ENCODE peak calls at places on chromosomes 2 and 18, in ten cellular contexts. L is transverse colon, W is heart left ventricle, A is A549, B is K562, F is lower lobe of right lung, G is mammary epithelial cell, O is SJCRH30, Z is PC-3, M is uterus. C is an unnamed sample. For H3K4me1, the result is how much of the 10 kb centered on the place peaks cover.

GRCh38 chr2:40384714-40385113 is 67.2 kb downstream of the SLC8A1 start:
- DNase-seq in G (peak), W (no peak), A (no peak), Z (peak), B (no peak), O (no peak), F (no peak), M (no peak), L (no peak), C (no peak)

GRCh38 chr2:231919341-231920035 is 6.7 kb downstream of the NPPC start:
- DNase-seq in M (no peak), B (no peak), L (no peak), W (no peak), G (no peak), Z (no peak), F (peak), A (no peak), O (no peak), C (no peak)

GRCh38 chr2:49288113-49288710 is 133.9 kb upstream of the FSHR start:
- DNase-seq in O (no peak), L (no peak), G (no peak), Z (no peak), W (no peak), A (no peak), M (no peak), B (no peak), F (no peak), C (no peak)

GRCh38 chr2:36449213-36449612 is 93.6 kb downstream of the CRIM1 start:
- DNase-seq in G (no peak), B (no peak), A (no peak), Z (no peak), L (no peak), F (no peak), W (no peak), O (no peak), M (no peak), C (no peak)

GRCh38 chr18:55321268-55322175 is 266.5 kb downstream of the TCF4 start:
- DNase-seq in Z (peak), L (peak), G (peak), B (no peak), M (peak), A (peak), F (peak), W (peak), O (peak), C (peak)

GRCh38 chr2:216315817-216316603 is 56.3 kb downstream of the MARCHF4 start:
- DNase-seq in L (no peak), A (peak), O (no peak), M (no peak), G (peak), F (no peak), Z (peak), W (no peak), B (no peak), C (no peak)

GRCh38 chr18:44804033-44804432 is 123.3 kb downstream of the SETBP1 start:
- DNase-seq in O (no peak), A (no peak), L (no peak), M (no peak), G (no peak), Z (no peak), W (no peak), B (no peak), F (no peak), C (no peak)

GRCh38 chr2:14524803-14525080 is 107.8 kb upstream of the LRATD1 start:
- DNase-seq in F (no peak), M (no peak), B (no peak), Z (peak), A (no peak), G (peak), L (no peak), O (no peak), W (no peak), C (no peak)

GRCh38 chr2:170770304-170771048 is at the start of gene ERICH2:
- DNase-seq in G (peak), W (peak), M (peak), L (peak), F (peak), B (peak), O (peak), Z (peak), A (peak), C (no peak)

GRCh38 chr18:48891721-48892120 is 59.0 kb downstream of the SMAD7 start:
- DNase-seq in M (no peak), F (no peak), A (no peak), O (no peak), L (no peak), G (no peak), B (no peak), W (no peak), Z (no peak), C (no peak)

GRCh38 chr2:122244830-122245229 is 489.4 kb downstream of the TSN start:
- DNase-seq in Z (no peak), F (no peak), M (no peak), B (no peak), L (no peak), G (no peak), A (no peak), W (no peak), O (no peak), C (no peak)

GRCh38 chr2:37181726-37182684 is 6.5 kb downstream of the SULT6B1 start:
- DNase-seq in F (no peak), Z (no peak), W (no peak), G (peak), A (no peak), O (peak), M (no peak), L (no peak), B (no peak), C (no peak)

GRCh38 chr2:74941284-74941683 is 17.2 kb upstream of the POLE4 start:
- DNase-seq in O (no peak), F (no peak), B (no peak), A (no peak), M (no peak), G (no peak), L (no peak), Z (no peak), W (no peak), C (no peak)

GRCh38 chr2:39608690-39609457 is 56.8 kb upstream of the TMEM178A start:
- DNase-seq in W (no peak), O (no peak), G (no peak), M (no peak), L (no peak), Z (no peak), B (no peak), A (no peak), F (no peak), C (no peak)

DNA sequence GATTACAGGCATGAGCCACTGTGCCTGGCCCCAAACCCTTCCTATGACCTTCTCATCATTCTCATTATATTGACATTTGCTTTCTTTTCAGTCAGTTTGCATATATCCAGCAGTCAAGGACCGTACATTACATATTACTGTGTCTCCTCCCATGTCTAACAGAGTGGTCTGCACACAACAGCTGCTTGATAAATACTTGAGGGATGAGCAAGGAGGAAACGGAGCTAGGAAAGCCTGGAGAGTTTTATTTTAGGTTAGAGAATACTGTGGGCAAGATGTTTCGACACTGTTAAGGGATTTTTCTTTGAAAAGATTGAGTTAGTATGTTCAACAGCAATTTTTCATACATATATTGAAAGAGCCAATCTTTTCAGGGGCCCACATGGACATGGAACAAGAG is 76.2 kb upstream of the CHRNA1 start:
- DNase-seq in F (no peak), Z (no peak), B (no peak), W (no peak), M (no peak), A (no peak), G (no peak), L (no peak), O (peak), C (no peak)
- H3K4me1 ChIP-seq in F (under half), Z (under half), B (under half), W (under half), M (under half), A (under half), G (under half), L (under half), O (half or more), C (under half)

GRCh38 chr2:128367601-128368359 is 49.1 kb upstream of the HS6ST1 start:
- DNase-seq in W (no peak), L (no peak), M (peak), A (no peak), B (no peak), G (no peak), O (no peak), F (no peak), Z (no peak), C (no peak)

GRCh38 chr2:128369626-128370467 is 51.2 kb upstream of the HS6ST1 start:
- DNase-seq in W (no peak), M (peak), O (no peak), G (no peak), F (no peak), B (no peak), Z (no peak), L (no peak), A (no peak), C (no peak)

GRCh38 chr2:128369126-128369555 is 50.5 kb upstream of the HS6ST1 start:
- DNase-seq in Z (no peak), L (no peak), G (no peak), M (peak), W (no peak), A (no peak), O (peak), B (no peak), F (no peak), C (no peak)

GRCh38 chr2:128366746-128367511 is 48.3 kb upstream of the HS6ST1 start:
- DNase-seq in W (no peak), A (no peak), M (peak), O (peak), G (no peak), L (no peak), F (no peak), Z (no peak), B (no peak), C (no peak)

GRCh38 chr2:128368437-128369125 is 49.9 kb upstream of the HS6ST1 start:
- DNase-seq in A (no peak), F (no peak), O (no peak), M (peak), Z (no peak), L (no peak), W (no peak), G (peak), B (no peak), C (no peak)
- H3K27ac ChIP-seq in A (no peak), F (no peak), O (no peak), M (no peak), Z (no peak), L (no peak), W (no peak), G (no peak), B (no peak), C (no peak)

GRCh38 chr2:192535956-192536685 is 341.4 kb upstream of the TMEFF2 start:
- DNase-seq in L (no peak), Z (no peak), O (no peak), W (no peak), F (no peak), M (no peak), A (no peak), B (no peak), G (no peak), C (no peak)
- H3K4me1 ChIP-seq in L (under half), Z (under half), O (under half), W (under half), F (under half), M (under half), A (under half), B (under half), G (under half), C (under half)

GRCh38 chr2:28414583-28414982 is 21.9 kb downstream of the FOSL2 start:
- DNase-seq in G (no peak), M (no peak), L (no peak), Z (no peak), B (no peak), O (peak), A (no peak), W (no peak), F (no peak), C (no peak)
- H3K27ac ChIP-seq in G (no peak), M (peak), L (peak), Z (no peak), B (no peak), O (peak), A (no peak), W (peak), F (no peak), C (peak)

GRCh38 chr2:9213477-9214051 is 7.0 kb downstream of the ASAP2 start:
- DNase-seq in L (no peak), F (no peak), A (no peak), O (no peak), B (no peak), W (no peak), Z (no peak), G (no peak), M (no peak), C (no peak)

GRCh38 chr2:9211496-9211895 is 4.9 kb downstream of the ASAP2 start:
- DNase-seq in W (no peak), M (no peak), Z (no peak), F (no peak), B (no peak), L (no peak), G (no peak), A (no peak), O (no peak), C (no peak)

GRCh38 chr2:9214866-9215265 is 8.3 kb downstream of the ASAP2 start:
- DNase-seq in G (no peak), F (no peak), Z (no peak), W (no peak), O (no peak), L (no peak), A (no peak), M (no peak), B (no peak), C (no peak)

GRCh38 chr2:9212010-9212638 is 5.5 kb downstream of the ASAP2 start:
- DNase-seq in B (no peak), O (no peak), M (no peak), Z (peak), A (no peak), G (no peak), L (peak), F (no peak), W (no peak), C (no peak)

DNA sequence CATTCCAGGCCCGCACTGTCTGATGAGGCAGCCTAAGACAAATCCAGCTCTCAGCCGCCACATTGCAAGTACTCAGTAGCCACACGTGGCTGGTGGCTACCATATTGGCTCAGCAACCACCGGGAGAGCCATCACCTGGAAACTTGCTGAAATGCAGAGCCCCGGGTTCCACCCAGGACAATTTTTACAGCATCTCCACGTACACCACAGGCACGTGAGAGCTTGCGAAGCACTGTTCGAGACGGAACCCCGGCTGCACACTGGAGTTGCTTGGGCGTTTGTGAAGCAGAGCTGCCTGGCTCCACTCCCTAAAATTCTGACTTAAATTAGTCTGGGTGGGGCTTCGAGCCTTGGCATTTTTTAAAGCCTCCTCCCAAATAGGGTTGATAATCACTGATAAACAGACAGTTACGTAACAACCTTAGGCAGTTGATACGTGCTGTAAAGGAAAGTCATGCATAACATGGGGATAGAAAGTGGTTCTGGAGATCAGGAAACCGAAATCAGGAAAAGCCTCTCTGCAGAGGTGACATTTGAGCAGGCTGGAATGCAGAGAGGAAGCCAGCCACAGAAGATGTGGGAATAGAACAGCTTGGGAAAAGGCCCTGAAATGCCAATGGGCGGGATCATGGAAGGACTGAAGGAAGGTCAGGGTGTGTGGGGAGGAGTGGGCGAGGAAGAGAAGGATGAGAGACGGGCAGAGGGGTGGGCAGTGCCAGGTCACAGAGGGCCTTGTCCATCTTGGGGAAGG is 6.2 kb downstream of the ASAP2 start:
- DNase-seq in W (no peak), A (no peak), O (no peak), B (no peak), M (no peak), Z (no peak), G (no peak), F (no peak), L (no peak), C (no peak)
- H3K4me1 ChIP-seq in W (under half), A (under half), O (under half), B (under half), M (under half), Z (under half), G (under half), F (half or more), L (under half), C (under half)

GRCh38 chr18:57210711-57211411 is 64.0 kb downstream of the BOD1L2 start:
- DNase-seq in G (no peak), F (no peak), W (no peak), L (peak), O (no peak), Z (peak), A (peak), M (no peak), B (no peak), C (no peak)
- H3K27ac ChIP-seq in G (peak), F (no peak), W (no peak), L (no peak), O (no peak), Z (peak), A (peak), M (no peak), B (no peak), C (no peak)

GRCh38 chr18:22451796-22452195 is 34.1 kb upstream of the CTAGE1 start:
- DNase-seq in W (no peak), A (no peak), F (no peak), B (no peak), L (no peak), O (no peak), G (no peak), M (no peak), Z (no peak), C (no peak)
- H3K4me1 ChIP-seq in W (under half), A (under half), F (under half), B (under half), L (under half), O (under half), G (under half), M (under half), Z (under half), C (under half)

C was measured in esophagus squamous epithelium.